ENCODE peak calls at places on chromosome 19, in seven cellular contexts. F is mucosa of descending colon, M is A549, Q is dorsolateral prefrontal cortex, J is cardiac fibroblast, P is fibroblast of mammary gland, K is osteoblast. S is an unnamed sample.

GRCh38 chr19:1172353-1173159 is 1.5 kb downstream of the SBNO2 start:
- DNase-seq in F (peak), M (no peak), Q (peak), J (peak), P (peak), K (peak), S (no peak)

GRCh38 chr19:1805401-1806183 is 6.5 kb downstream of the ATP8B3 start:
- DNase-seq in F (no peak), M (no peak), Q (no peak), J (no peak), P (no peak), K (no peak), S (no peak)

GRCh38 chr19:10095948-10096614 is 6.4 kb downstream of the ANGPTL6 start:
- DNase-seq in F (peak), M (peak), Q (peak), J (peak), P (peak), K (peak), S (peak)

GRCh38 chr19:13600091-13600490 is 93.8 kb upstream of the CACNA1A start:
- DNase-seq in F (no peak), M (no peak), Q (no peak), J (no peak), P (no peak), K (no peak), S (no peak)

GRCh38 chr19:3770136-3771032 is 1.6 kb downstream of the RAX2 start:
- DNase-seq in F (no peak), M (no peak), Q (no peak), J (no peak), P (no peak), K (no peak), S (no peak)

GRCh38 chr19:2982983-2983350 is 5.6 kb downstream of the TLE6 start:
- DNase-seq in F (peak), M (no peak), Q (peak), J (peak), P (peak), K (peak), S (peak)

GRCh38 chr19:11286312-11286974 is 9.5 kb upstream of the TSPAN16 start:
- DNase-seq in F (no peak), M (no peak), Q (no peak), J (peak), P (peak), K (no peak), S (no peak)

GRCh38 chr19:7550987-7551761 is 15.7 kb downstream of the PNPLA6 start:
- DNase-seq in F (peak), M (no peak), Q (peak), J (peak), P (peak), K (peak), S (peak)

GRCh38 chr19:11345122-11345752 is 831 bp downstream of the TMEM205 start:
- DNase-seq in F (no peak), M (no peak), Q (no peak), J (no peak), P (no peak), K (peak), S (no peak)

GRCh38 chr19:6014551-6015135 is 36.7 kb upstream of the RANBP3 start:
- DNase-seq in F (no peak), M (no peak), Q (peak), J (no peak), P (no peak), K (peak), S (peak)

GRCh38 chr19:39125199-39125553 is 410 bp upstream of the PAK4 start:
- DNase-seq in F (no peak), M (no peak), Q (no peak), J (no peak), P (no peak), K (no peak), S (no peak)

GRCh38 chr19:39127812-39128510 is 2.4 kb downstream of the PAK4 start:
- DNase-seq in F (no peak), M (no peak), Q (no peak), J (no peak), P (no peak), K (peak), S (no peak)

GRCh38 chr19:39126593-39127187 is 1.1 kb downstream of the PAK4 start:
- DNase-seq in F (peak), M (peak), Q (no peak), J (no peak), P (peak), K (peak), S (no peak)

GRCh38 chr19:39125554-39126311 is at the start of gene PAK4:
- DNase-seq in F (peak), M (peak), Q (peak), J (peak), P (peak), K (peak), S (peak)

DNA sequence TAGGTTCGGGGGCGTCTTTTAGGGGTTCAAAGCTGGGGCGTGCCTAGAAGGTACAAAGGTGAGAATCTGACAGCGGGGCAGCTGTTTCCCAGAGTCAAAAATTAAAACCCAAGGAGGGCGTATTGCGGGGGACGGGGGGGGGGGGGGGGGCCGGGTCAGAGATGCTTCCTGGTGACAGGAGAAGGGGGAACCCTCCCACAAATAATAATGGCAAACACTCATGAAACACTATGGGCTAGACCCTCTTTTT is 651 bp downstream of the PAK4 start:
- DNase-seq in F (no peak), M (no peak), Q (no peak), J (no peak), P (no peak), K (no peak), S (no peak)
- H3K4me3 ChIP-seq in F (peak), M (peak), Q (peak), J (peak), P (peak), K (peak), S (peak)

GRCh38 chr19:49073514-49074378 is 1.2 kb upstream of the KCNA7 start:
- DNase-seq in F (no peak), M (peak), Q (no peak), J (peak), P (peak), K (peak), S (peak)
- TF ChIP-seq CTCF in F (no peak), M (peak), Q (no peak), J (peak), P (peak), K (peak), S (peak)

GRCh38 chr19:43779820-43780219 is 953 bp downstream of the KCNN4 start:
- DNase-seq in F (peak), M (peak), Q (no peak), J (no peak), P (no peak), K (peak), S (no peak)
- H3K4me3 ChIP-seq in F (no peak), M (peak), Q (no peak), J (no peak), P (no peak), K (peak), S (no peak)

GRCh38 chr19:53910170-53910518 is 1.1 kb downstream of the CACNG7 start:
- DNase-seq in F (no peak), M (no peak), Q (no peak), J (no peak), P (no peak), K (peak), S (no peak)

GRCh38 chr19:53908106-53908932 is 759 bp upstream of the CACNG7 start:
- DNase-seq in F (peak), M (peak), Q (peak), J (peak), P (peak), K (peak), S (peak)

GRCh38 chr19:53907690-53908089 is 1.4 kb upstream of the CACNG7 start:
- DNase-seq in F (no peak), M (no peak), Q (no peak), J (no peak), P (no peak), K (peak), S (no peak)

GRCh38 chr19:53909471-53910169 is 542 bp downstream of the CACNG7 start:
- DNase-seq in F (no peak), M (no peak), Q (no peak), J (no peak), P (no peak), K (peak), S (no peak)

DNA sequence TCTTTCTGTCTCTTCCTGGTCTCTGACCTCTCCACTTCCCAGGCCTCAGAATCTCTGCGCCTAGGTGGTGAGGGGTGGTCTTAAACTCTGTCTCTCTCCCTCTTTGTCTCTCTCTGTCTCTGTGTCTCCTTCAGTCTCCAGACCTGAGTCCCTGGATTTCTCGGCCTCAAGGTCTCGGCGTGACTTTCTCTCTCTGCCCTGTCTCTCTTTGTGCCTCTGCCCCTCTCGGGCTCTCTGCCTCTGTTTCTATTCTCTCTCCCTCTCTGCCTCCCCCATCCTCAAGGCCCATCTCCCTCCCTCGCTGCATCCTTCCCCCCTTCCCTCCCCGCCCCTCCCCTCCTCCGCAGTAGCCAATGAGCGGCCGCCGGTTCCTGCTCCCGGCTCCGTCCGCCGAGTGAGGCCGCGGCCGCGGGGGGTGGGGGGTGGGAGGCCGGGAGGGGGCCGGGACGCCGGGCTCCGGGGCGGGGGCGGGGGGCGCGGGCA is at the start of gene CACNG7:
- DNase-seq in F (no peak), M (no peak), Q (peak), J (no peak), P (no peak), K (peak), S (no peak)
- TF ChIP-seq CTCF in F (no peak), M (no peak), Q (no peak), J (no peak), P (no peak), K (no peak), S (no peak)